ENCODE peak calls at places on chromosomes 12 and 14, in four cellular contexts. H, V, X and E are unnamed samples.

GRCh38 chr14:92944976-92945375 is 22.0 kb downstream of the CHGA start:
- DNase-seq in H (no peak), V (no peak), X (no peak), E (no peak)

GRCh38 chr14:22979748-22980392 is 2.5 kb downstream of the AJUBA start:
- DNase-seq in X (peak), H (no peak), V (no peak), E (no peak)

GRCh38 chr12:26523708-26524150 is 309.3 kb downstream of the ITPR2 start:
- DNase-seq in V (no peak), X (no peak), H (no peak), E (no peak)

GRCh38 chr12:49189731-49190314 is 943 bp upstream of the TUBA1A start:
- DNase-seq in V (no peak), H (no peak), X (no peak), E (no peak)

GRCh38 chr14:73633517-73634332 is 11.1 kb upstream of the DNAL1 start:
- DNase-seq in V (peak), H (no peak), X (peak), E (peak)

GRCh38 chr14:95185452-95186392 is 28.4 kb upstream of the DICER1 start:
- DNase-seq in V (peak), X (no peak), H (no peak), E (no peak)

GRCh38 chr12:39145175-39145999 is 240.0 kb upstream of the CPNE8 start:
- DNase-seq in V (no peak), H (no peak), X (no peak), E (no peak)

GRCh38 chr12:25254271-25254880 is 3.6 kb upstream of the KRAS start:
- DNase-seq in X (peak), H (no peak), V (no peak), E (no peak)

GRCh38 chr12:131218291-131219172 is 264.8 kb downstream of the ADGRD1 start:
- DNase-seq in H (no peak), V (peak), X (no peak), E (no peak)

GRCh38 chr12:96445743-96446655 is 43.4 kb upstream of the CFAP54 start:
- DNase-seq in H (no peak), X (no peak), V (peak), E (no peak)

GRCh38 chr12:28604240-28604639 is 414.0 kb downstream of the CCDC91 start:
- DNase-seq in V (no peak), H (no peak), X (no peak), E (no peak)

GRCh38 chr12:28610401-28611114 is 420.3 kb downstream of the CCDC91 start:
- DNase-seq in H (no peak), V (no peak), X (no peak), E (no peak)

GRCh38 chr12:28611115-28611435 is 420.8 kb downstream of the CCDC91 start:
- DNase-seq in H (peak), V (no peak), X (no peak), E (no peak)

GRCh38 chr12:28603801-28604200 is 413.5 kb downstream of the CCDC91 start:
- DNase-seq in V (no peak), H (no peak), X (no peak), E (no peak)

DNA sequence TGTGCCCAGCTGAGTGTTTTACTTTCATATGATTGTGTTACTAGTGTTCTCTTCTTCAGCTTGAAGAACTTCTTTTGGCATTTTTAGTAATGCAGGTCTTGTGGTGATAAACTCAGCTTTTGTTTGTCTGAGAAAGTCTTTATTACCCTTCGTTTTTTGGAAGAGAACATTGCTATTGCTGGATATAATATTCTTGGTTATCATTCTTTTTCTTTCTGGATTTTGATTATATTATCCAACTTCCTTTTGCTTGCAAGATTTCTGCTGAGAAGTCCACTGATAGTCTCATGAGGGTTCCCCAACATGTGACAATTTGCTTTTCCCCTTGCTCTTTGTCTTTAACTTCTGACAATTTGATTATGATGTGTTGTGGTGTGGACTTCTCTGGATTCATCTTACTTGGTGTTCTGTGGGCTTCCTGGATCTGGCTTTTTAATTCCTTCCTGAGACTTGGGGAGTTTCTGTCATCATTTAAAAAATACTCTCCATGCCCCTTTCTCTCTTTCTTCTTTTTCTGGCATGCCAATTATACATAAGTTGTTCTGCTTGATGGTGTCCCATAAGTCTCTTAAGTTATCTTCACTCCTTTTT is 416.8 kb downstream of the CCDC91 start:
- DNase-seq in V (no peak), X (no peak), H (no peak), E (no peak)
- TF ChIP-seq TCF7L2 in V (no peak), X (no peak), H (no peak), E (no peak)

GRCh38 chr12:119804011-119804641 is 73.0 kb downstream of the CIT start:
- DNase-seq in V (peak), X (peak), H (peak), E (no peak)

GRCh38 chr12:119808441-119808840 is 68.7 kb downstream of the CIT start:
- DNase-seq in X (no peak), V (no peak), H (no peak), E (no peak)

GRCh38 chr12:119802472-119802871 is 74.6 kb downstream of the CIT start:
- DNase-seq in V (no peak), H (no peak), X (no peak), E (no peak)

GRCh38 chr12:119807380-119807779 is 69.7 kb downstream of the CIT start:
- DNase-seq in X (no peak), V (no peak), H (no peak), E (no peak)

GRCh38 chr12:119803391-119803791 is 73.7 kb downstream of the CIT start:
- DNase-seq in V (no peak), X (no peak), H (no peak), E (no peak)
- TF ChIP-seq TCF7L2 in V (no peak), X (no peak), H (no peak), E (no peak)

GRCh38 chr12:81800298-81801148 is 41.4 kb upstream of the PPFIA2 start:
- DNase-seq in H (no peak), X (no peak), V (no peak), E (no peak)
- TF ChIP-seq TCF7L2 in H (no peak), X (no peak), V (no peak), E (no peak)

DNA sequence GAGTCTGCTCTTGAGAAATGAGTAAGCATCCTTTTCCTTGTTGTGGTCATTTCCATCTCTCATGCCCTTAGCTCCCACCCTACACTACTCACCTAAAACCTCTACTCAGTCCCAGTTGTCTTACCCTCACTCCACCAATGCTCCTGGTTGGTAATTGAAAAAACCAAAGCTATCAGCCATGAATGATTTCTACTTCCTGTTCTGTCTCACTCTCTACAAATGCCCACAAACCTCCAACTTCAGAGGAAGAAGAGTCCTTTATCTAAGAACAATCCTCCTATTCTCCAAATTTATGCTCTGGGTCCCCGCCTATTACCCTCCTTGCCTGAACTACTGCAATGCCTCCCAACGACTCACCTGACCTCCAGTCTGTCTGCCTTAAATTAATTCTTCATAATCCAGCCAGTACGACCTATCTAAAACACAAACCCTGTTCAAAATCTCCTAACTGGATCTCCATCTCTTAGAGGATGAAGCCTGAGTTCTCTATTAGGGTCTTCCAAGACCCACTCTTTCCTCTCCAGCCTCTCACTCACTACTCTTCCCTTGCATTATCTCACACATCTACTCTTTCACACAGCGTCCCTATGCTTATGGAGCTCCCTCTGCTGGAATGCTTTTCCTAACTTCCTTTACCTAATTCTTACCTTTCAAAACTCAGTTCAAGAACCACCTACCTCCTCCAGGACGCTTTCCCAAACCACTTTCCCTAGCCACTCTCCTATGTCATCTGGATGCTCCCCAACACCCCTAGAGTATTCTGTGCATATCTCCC is 2.2 kb downstream of the DHRS1 start:
- DNase-seq in H (no peak), X (peak), V (peak), E (no peak)
- TF ChIP-seq TCF7L2 in H (no peak), X (no peak), V (no peak), E (no peak)

DNA sequence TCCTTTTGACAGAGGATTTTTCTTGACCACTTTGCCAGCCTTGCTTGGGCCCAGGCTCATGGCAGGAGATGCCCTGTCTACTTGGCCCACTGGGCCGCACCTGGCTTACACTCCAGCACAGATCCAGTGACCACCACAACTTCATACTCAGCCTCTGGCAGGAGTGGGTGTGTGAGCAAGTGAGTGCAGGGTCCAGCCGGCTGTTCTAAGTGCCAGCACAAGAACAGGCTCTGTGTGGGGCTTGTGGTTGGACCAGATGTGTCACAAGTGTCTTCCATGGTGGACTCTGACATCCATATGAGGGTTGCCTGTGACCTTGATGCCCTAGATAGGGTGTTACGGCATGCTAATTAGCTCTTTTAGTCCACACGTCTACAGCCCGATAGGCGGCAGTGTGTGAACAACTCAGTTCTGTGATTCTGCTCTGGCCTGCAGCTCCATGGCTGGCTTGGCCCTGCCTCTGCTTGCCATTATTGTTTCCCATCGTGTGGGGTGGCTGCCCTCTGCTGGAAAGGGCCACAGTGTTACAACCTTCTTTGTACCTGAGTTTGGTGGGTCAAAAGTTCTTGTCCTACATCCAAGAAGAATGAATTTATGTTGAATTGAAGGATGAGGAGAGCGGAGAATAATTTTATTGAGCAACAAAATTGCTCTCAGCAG is 1089.1 kb downstream of the SLC6A15 start:
- DNase-seq in H (peak), V (no peak), X (peak), E (peak)
- TF ChIP-seq TCF7L2 in H (no peak), V (no peak), X (no peak), E (no peak)

GRCh38 chr14:71703477-71703876 is 228.8 kb upstream of the RGS6 start:
- DNase-seq in X (no peak), H (no peak), V (no peak), E (no peak)

GRCh38 chr14:71704210-71704609 is 228.0 kb upstream of the RGS6 start:
- DNase-seq in V (no peak), H (no peak), X (no peak), E (no peak)

GRCh38 chr14:71705460-71705859 is 226.8 kb upstream of the RGS6 start:
- DNase-seq in V (no peak), X (no peak), H (no peak), E (no peak)

GRCh38 chr14:71701990-71702389 is 230.2 kb upstream of the RGS6 start:
- DNase-seq in H (no peak), X (no peak), V (no peak), E (no peak)

GRCh38 chr14:71702799-71703198 is 229.4 kb upstream of the RGS6 start:
- DNase-seq in X (no peak), H (no peak), V (no peak), E (no peak)
- TF ChIP-seq TCF7L2 in X (no peak), H (no peak), V (no peak), E (no peak)

GRCh38 chr12:67086116-67086515 is 183.0 kb upstream of the CAND1 start:
- DNase-seq in V (no peak), X (no peak), H (no peak), E (no peak)
- TF ChIP-seq TCF7L2 in V (no peak), X (no peak), H (no peak), E (no peak)

GRCh38 chr12:126869644-126870043 is 1397.3 kb upstream of the TMEM132C start:
- DNase-seq in V (peak), X (no peak), H (no peak), E (no peak)
- TF ChIP-seq TCF7L2 in V (no peak), X (no peak), H (no peak), E (no peak)

DNA sequence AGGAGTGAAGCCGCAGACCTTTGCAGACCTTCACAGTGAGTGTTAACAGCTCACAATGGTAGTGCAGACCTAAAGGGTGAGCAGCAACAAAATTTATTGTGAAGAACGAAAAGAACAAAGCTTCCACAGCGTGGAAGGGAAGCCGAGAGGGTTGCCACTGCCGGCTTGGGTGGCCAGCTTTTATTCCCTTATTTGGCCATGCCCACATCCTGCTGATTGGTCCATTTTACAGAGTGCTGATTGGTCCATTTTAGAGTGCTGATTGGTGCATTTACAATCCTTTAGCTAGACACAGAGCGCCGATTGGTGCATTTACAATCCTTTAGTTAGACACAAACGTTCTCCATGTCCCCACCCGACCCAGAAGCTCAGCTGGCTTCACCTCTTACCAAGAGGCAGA is 35.5 kb downstream of the MAPK1IP1L start:
- DNase-seq in V (no peak), H (no peak), X (no peak), E (no peak)
- TF ChIP-seq TCF7L2 in V (no peak), H (no peak), X (no peak), E (no peak)

GRCh38 chr14:68527329-68527851 is 265.5 kb downstream of the ZFP36L1 start:
- DNase-seq in V (no peak), X (no peak), H (no peak), E (no peak)
- TF ChIP-seq TCF7L2 in V (no peak), X (no peak), H (no peak), E (no peak)